ENCODE peak calls at places on chromosomes 6 and 20, in four cellular contexts. L is adipocyte, Q is foreskin fibroblast, U is NCI-H524. F is an unnamed sample.

GRCh38 chr6:81774542-81774941 is 22.1 kb upstream of the TENT5A start:
- DNase-seq in U (no peak), Q (no peak), L (no peak), F (no peak)

GRCh38 chr6:90502381-90502780 is 84.5 kb downstream of the MAP3K7 start:
- DNase-seq in Q (no peak), U (no peak), L (no peak), F (no peak)

GRCh38 chr6:152598858-152599537 is 38.2 kb downstream of the SYNE1 start:
- DNase-seq in Q (peak; percentile 7), U (no peak), L (peak; percentile 18), F (no peak)

GRCh38 chr6:43924222-43924702 is 154.3 kb downstream of the VEGFA start:
- DNase-seq in L (peak; percentile 25), Q (no peak), U (no peak), F (no peak)

GRCh38 chr6:14441371-14441781 is 323.8 kb downstream of the CD83 start:
- DNase-seq in L (peak; percentile 42), Q (peak; percentile 27), U (peak; percentile 66), F (no peak)

GRCh38 chr20:45372646-45373352 is 5.3 kb downstream of the TP53TG5 start:
- DNase-seq in L (no peak), U (no peak), Q (no peak), F (no peak)

GRCh38 chr20:61254881-61255589 is 3.0 kb downstream of the CDH4 start:
- DNase-seq in L (no peak), U (no peak), Q (peak; percentile 26), F (no peak)

GRCh38 chr20:21661488-21662055 is 43.9 kb upstream of the PAX1 start:
- DNase-seq in Q (no peak), L (no peak), U (no peak), F (no peak)

GRCh38 chr20:4949833-4950178 is 51.5 kb downstream of the SLC23A2 start:
- DNase-seq in U (peak; percentile 40), Q (no peak), L (peak; percentile 68), F (no peak)

GRCh38 chr6:142367061-142367460 is 65.3 kb downstream of the ADGRG6 start:
- DNase-seq in Q (no peak), L (no peak), U (no peak), F (no peak)

GRCh38 chr20:37194616-37195015 is 15.3 kb upstream of the MROH8 start:
- DNase-seq in L (no peak), Q (no peak), U (no peak), F (no peak)

GRCh38 chr20:41664584-41664983 is 46.4 kb upstream of the CHD6 start:
- DNase-seq in Q (no peak), L (no peak), U (no peak), F (no peak)

GRCh38 chr20:45951474-45951873 is 17.0 kb downstream of the PCIF1 start:
- DNase-seq in Q (no peak), U (no peak), L (no peak), F (no peak)

GRCh38 chr6:2807342-2808090 is 34.1 kb downstream of the SERPINB1 start:
- DNase-seq in L (no peak), U (no peak), Q (no peak), F (no peak)

GRCh38 chr20:49386848-49387605 is 95.4 kb downstream of the KCNB1 start:
- DNase-seq in L (no peak), Q (no peak), U (no peak), F (no peak)

GRCh38 chr6:72787521-72788031 is 165.7 kb downstream of the KCNQ5 start:
- DNase-seq in Q (peak; percentile 86), U (peak; percentile 54), L (peak; percentile 93), F (peak; percentile 79)

GRCh38 chr6:26267083-26267589 is 97.9 kb upstream of the BTN3A2 start:
- DNase-seq in Q (no peak), U (no peak), L (no peak), F (no peak)

GRCh38 chr6:167247814-167248595 is 43.1 kb upstream of the UNC93A start:
- DNase-seq in U (peak; percentile 25), Q (no peak), L (no peak), F (no peak)

GRCh38 chr6:34425498-34426410 is at the start of gene RPS10:
- DNase-seq in L (peak; percentile 98), Q (peak; percentile 93), U (peak; percentile 93), F (peak; percentile 75)

GRCh38 chr6:89749918-89750317 is 69.7 kb downstream of the MDN1 start:
- DNase-seq in L (peak; percentile 41), U (no peak), Q (no peak), F (no peak)

GRCh38 chr20:47503685-47504084 is 2.0 kb downstream of the NCOA3 start:
- DNase-seq in U (no peak), Q (no peak), L (peak; percentile 16), F (no peak)

GRCh38 chr6:87914637-87915395 is 132.8 kb upstream of the SPACA1 start:
- DNase-seq in Q (no peak), L (no peak), U (no peak), F (no peak)

GRCh38 chr6:155038527-155038926 is 43.4 kb downstream of the TIAM2 start:
- DNase-seq in L (no peak), U (no peak), Q (no peak), F (no peak)

GRCh38 chr6:50410577-50410976 is 302.7 kb upstream of the TFAP2D start:
- DNase-seq in L (no peak), U (no peak), Q (no peak), F (no peak)

GRCh38 chr6:87772597-87773530 is 70.8 kb upstream of the AKIRIN2 start:
- DNase-seq in L (peak; percentile 55), U (peak; percentile 61), Q (no peak), F (no peak)

GRCh38 chr6:166830185-166830890 is 126.0 kb downstream of the RNASET2 start:
- DNase-seq in U (no peak), L (no peak), Q (no peak), F (no peak)

GRCh38 chr6:50815436-50816114 is 3.1 kb upstream of the TFAP2B start:
- DNase-seq in L (peak; percentile 70), U (no peak), Q (peak; percentile 4), F (no peak)

GRCh38 chr20:40233401-40233800 is 455.6 kb downstream of the MAFB start:
- DNase-seq in U (no peak), L (no peak), Q (no peak), F (no peak)

GRCh38 chr6:149248688-149249369 is 68.7 kb upstream of the TAB2 start:
- DNase-seq in Q (no peak), U (no peak), L (no peak), F (no peak)

GRCh38 chr6:45610832-45611231 is 233.1 kb upstream of the SUPT3H start:
- DNase-seq in U (no peak), Q (no peak), L (no peak), F (no peak)

GRCh38 chr20:20593447-20594170 is 118.8 kb downstream of the RALGAPA2 start:
- DNase-seq in L (peak; percentile 58), U (peak; percentile 100), Q (peak; percentile 36), F (peak; percentile 18)

GRCh38 chr6:13941902-13942301 is 17.1 kb downstream of the RNF182 start:
- DNase-seq in U (no peak), L (peak; percentile 8), Q (no peak), F (no peak)

GRCh38 chr20:35003211-35004031 is 47.8 kb downstream of the MYH7B start:
- DNase-seq in U (no peak), Q (no peak), L (no peak), F (no peak)

GRCh38 chr20:7392551-7392950 is 547.7 kb downstream of the HAO1 start:
- DNase-seq in U (no peak), Q (peak; percentile 19), L (no peak), F (no peak)

GRCh38 chr6:53027131-53027718 is 32.1 kb upstream of the GSTA4 start:
- DNase-seq in L (no peak), U (no peak), Q (no peak), F (no peak)

GRCh38 chr6:100088009-100088408 is 94.0 kb upstream of the MCHR2 start:
- DNase-seq in Q (no peak), U (no peak), L (peak; percentile 80), F (peak; percentile 76)

GRCh38 chr6:41470341-41471063 is 75.7 kb upstream of the FOXP4 start:
- DNase-seq in Q (no peak), L (peak; percentile 65), U (no peak), F (no peak)

GRCh38 chr6:35483892-35484645 is 12.8 kb downstream of the TEAD3 start:
- DNase-seq in Q (no peak), L (no peak), U (peak; percentile 78), F (no peak)

GRCh38 chr6:46199387-46199786 is 28.6 kb upstream of the ENPP5 start:
- DNase-seq in L (no peak), U (no peak), Q (no peak), F (peak; percentile 38)

F was measured in skeletal muscle cell.